ENCODE peak calls at places on chromosome 1, in eight cellular contexts. One of them, this sample, is unnamed.

GRCh38 chr1:118739421-118739930 is 248.7 kb downstream of the TBX15 start:
- DNase-seq in NCI-H2171: no peak
- DNase-seq in activated T-cell treated with anti-CD3 and anti-CD28 coated beads, Interleukin-2, amount 50 U/mL, for 72 hours: no peak
- DNase-seq in HS-5: no peak
- DNase-seq in Peyer's patch: no peak
- DNase-seq in NCI-H187: no peak
- DNase-seq in non-pigmented ciliary epithelial cell: no peak
- DNase-seq in neural crest cell: no peak
- DNase-seq in this sample: no peak

GRCh38 chr1:168437821-168438220 is 106.0 kb downstream of the XCL2 start:
- DNase-seq in neural crest cell: no peak
- DNase-seq in Peyer's patch: no peak
- DNase-seq in NCI-H2171: no peak
- DNase-seq in activated T-cell treated with anti-CD3 and anti-CD28 coated beads, Interleukin-2, amount 50 U/mL, for 72 hours: no peak
- DNase-seq in non-pigmented ciliary epithelial cell: no peak
- DNase-seq in NCI-H187: no peak
- DNase-seq in HS-5: no peak
- DNase-seq in this sample: no peak

GRCh38 chr1:24438423-24438901 is 22.9 kb downstream of the NIPAL3 start:
- DNase-seq in non-pigmented ciliary epithelial cell: no peak
- DNase-seq in NCI-H187: no peak
- DNase-seq in neural crest cell: no peak
- DNase-seq in Peyer's patch: no peak
- DNase-seq in NCI-H2171: peak
- DNase-seq in HS-5: no peak
- DNase-seq in activated T-cell treated with anti-CD3 and anti-CD28 coated beads, Interleukin-2, amount 50 U/mL, for 72 hours: no peak
- DNase-seq in this sample: no peak

GRCh38 chr1:244971524-244972216 is 107.3 kb upstream of the HNRNPU start:
- DNase-seq in NCI-H187: peak
- DNase-seq in activated T-cell treated with anti-CD3 and anti-CD28 coated beads, Interleukin-2, amount 50 U/mL, for 72 hours: no peak
- DNase-seq in Peyer's patch: no peak
- DNase-seq in NCI-H2171: no peak
- DNase-seq in HS-5: no peak
- DNase-seq in neural crest cell: no peak
- DNase-seq in non-pigmented ciliary epithelial cell: no peak
- DNase-seq in this sample: no peak

GRCh38 chr1:30754684-30755171 is 2.8 kb downstream of the LAPTM5 start:
- DNase-seq in Peyer's patch: peak
- DNase-seq in HS-5: no peak
- DNase-seq in neural crest cell: no peak
- DNase-seq in non-pigmented ciliary epithelial cell: no peak
- DNase-seq in NCI-H2171: no peak
- DNase-seq in activated T-cell treated with anti-CD3 and anti-CD28 coated beads, Interleukin-2, amount 50 U/mL, for 72 hours: peak
- DNase-seq in NCI-H187: no peak
- DNase-seq in this sample: no peak

GRCh38 chr1:7500381-7501258 is 270.5 kb upstream of the VAMP3 start:
- DNase-seq in NCI-H2171: no peak
- DNase-seq in neural crest cell: no peak
- DNase-seq in HS-5: no peak
- DNase-seq in Peyer's patch: no peak
- DNase-seq in activated T-cell treated with anti-CD3 and anti-CD28 coated beads, Interleukin-2, amount 50 U/mL, for 72 hours: no peak
- DNase-seq in NCI-H187: no peak
- DNase-seq in non-pigmented ciliary epithelial cell: no peak
- DNase-seq in this sample: no peak

GRCh38 chr1:41898191-41898713 is 20.5 kb downstream of the HIVEP3 start:
- DNase-seq in neural crest cell: no peak
- DNase-seq in activated T-cell treated with anti-CD3 and anti-CD28 coated beads, Interleukin-2, amount 50 U/mL, for 72 hours: peak
- DNase-seq in non-pigmented ciliary epithelial cell: no peak
- DNase-seq in Peyer's patch: peak
- DNase-seq in NCI-H187: no peak
- DNase-seq in HS-5: no peak
- DNase-seq in NCI-H2171: no peak
- DNase-seq in this sample: peak

GRCh38 chr1:151693057-151693651 is 23.4 kb downstream of the CELF3 start:
- DNase-seq in Peyer's patch: no peak
- DNase-seq in activated T-cell treated with anti-CD3 and anti-CD28 coated beads, Interleukin-2, amount 50 U/mL, for 72 hours: no peak
- DNase-seq in non-pigmented ciliary epithelial cell: no peak
- DNase-seq in NCI-H2171: peak
- DNase-seq in neural crest cell: no peak
- DNase-seq in HS-5: no peak
- DNase-seq in NCI-H187: peak
- DNase-seq in this sample: no peak

GRCh38 chr1:63651110-63651776 is 58.0 kb downstream of the PGM1 start:
- DNase-seq in NCI-H2171: no peak
- DNase-seq in neural crest cell: no peak
- DNase-seq in Peyer's patch: no peak
- DNase-seq in activated T-cell treated with anti-CD3 and anti-CD28 coated beads, Interleukin-2, amount 50 U/mL, for 72 hours: peak
- DNase-seq in non-pigmented ciliary epithelial cell: no peak
- DNase-seq in NCI-H187: no peak
- DNase-seq in HS-5: no peak
- DNase-seq in this sample: no peak

GRCh38 chr1:229365574-229365973 is 22.7 kb upstream of the CCSAP start:
- DNase-seq in NCI-H187: no peak
- DNase-seq in activated T-cell treated with anti-CD3 and anti-CD28 coated beads, Interleukin-2, amount 50 U/mL, for 72 hours: no peak
- DNase-seq in Peyer's patch: no peak
- DNase-seq in neural crest cell: no peak
- DNase-seq in NCI-H2171: no peak
- DNase-seq in non-pigmented ciliary epithelial cell: no peak
- DNase-seq in HS-5: no peak
- DNase-seq in this sample: no peak

GRCh38 chr1:162997499-162998285 is 71.5 kb upstream of the RGS4 start:
- DNase-seq in NCI-H187: no peak
- DNase-seq in non-pigmented ciliary epithelial cell: no peak
- DNase-seq in activated T-cell treated with anti-CD3 and anti-CD28 coated beads, Interleukin-2, amount 50 U/mL, for 72 hours: no peak
- DNase-seq in NCI-H2171: no peak
- DNase-seq in HS-5: no peak
- DNase-seq in Peyer's patch: no peak
- DNase-seq in neural crest cell: no peak
- DNase-seq in this sample: no peak

GRCh38 chr1:42943166-42943565 is 15.5 kb downstream of the SLC2A1 start:
- DNase-seq in activated T-cell treated with anti-CD3 and anti-CD28 coated beads, Interleukin-2, amount 50 U/mL, for 72 hours: no peak
- DNase-seq in HS-5: no peak
- DNase-seq in neural crest cell: no peak
- DNase-seq in non-pigmented ciliary epithelial cell: no peak
- DNase-seq in NCI-H187: no peak
- DNase-seq in Peyer's patch: peak
- DNase-seq in NCI-H2171: no peak
- DNase-seq in this sample: peak

GRCh38 chr1:222240536-222241181 is 307.2 kb downstream of the HHIPL2 start:
- DNase-seq in HS-5: no peak
- DNase-seq in Peyer's patch: no peak
- DNase-seq in NCI-H2171: peak
- DNase-seq in non-pigmented ciliary epithelial cell: peak
- DNase-seq in activated T-cell treated with anti-CD3 and anti-CD28 coated beads, Interleukin-2, amount 50 U/mL, for 72 hours: no peak
- DNase-seq in NCI-H187: no peak
- DNase-seq in neural crest cell: no peak
- DNase-seq in this sample: no peak

GRCh38 chr1:243233908-243234307 is 21.2 kb downstream of the CEP170 start:
- DNase-seq in HS-5: no peak
- DNase-seq in Peyer's patch: no peak
- DNase-seq in NCI-H187: no peak
- DNase-seq in activated T-cell treated with anti-CD3 and anti-CD28 coated beads, Interleukin-2, amount 50 U/mL, for 72 hours: no peak
- DNase-seq in NCI-H2171: no peak
- DNase-seq in non-pigmented ciliary epithelial cell: peak
- DNase-seq in neural crest cell: no peak
- DNase-seq in this sample: no peak

GRCh38 chr1:222918746-222919477 is 104.1 kb downstream of the DISP1 start:
- DNase-seq in HS-5: no peak
- DNase-seq in Peyer's patch: no peak
- DNase-seq in activated T-cell treated with anti-CD3 and anti-CD28 coated beads, Interleukin-2, amount 50 U/mL, for 72 hours: no peak
- DNase-seq in neural crest cell: no peak
- DNase-seq in NCI-H187: no peak
- DNase-seq in NCI-H2171: no peak
- DNase-seq in non-pigmented ciliary epithelial cell: no peak
- DNase-seq in this sample: no peak

GRCh38 chr1:20665736-20666135 is 4.6 kb upstream of the DDOST start:
- DNase-seq in NCI-H2171: no peak
- DNase-seq in activated T-cell treated with anti-CD3 and anti-CD28 coated beads, Interleukin-2, amount 50 U/mL, for 72 hours: no peak
- DNase-seq in Peyer's patch: no peak
- DNase-seq in NCI-H187: no peak
- DNase-seq in HS-5: no peak
- DNase-seq in neural crest cell: no peak
- DNase-seq in non-pigmented ciliary epithelial cell: no peak
- DNase-seq in this sample: no peak

GRCh38 chr1:155932487-155932886 is 1.7 kb downstream of the KHDC4 start:
- DNase-seq in NCI-H187: no peak
- DNase-seq in neural crest cell: no peak
- DNase-seq in HS-5: no peak
- DNase-seq in non-pigmented ciliary epithelial cell: no peak
- DNase-seq in Peyer's patch: peak
- DNase-seq in NCI-H2171: no peak
- DNase-seq in activated T-cell treated with anti-CD3 and anti-CD28 coated beads, Interleukin-2, amount 50 U/mL, for 72 hours: no peak
- DNase-seq in this sample: no peak

GRCh38 chr1:39720094-39720999 is 18.3 kb upstream of the PPIE start:
- DNase-seq in NCI-H187: no peak
- DNase-seq in non-pigmented ciliary epithelial cell: no peak
- DNase-seq in HS-5: peak
- DNase-seq in NCI-H2171: peak
- DNase-seq in Peyer's patch: no peak
- DNase-seq in activated T-cell treated with anti-CD3 and anti-CD28 coated beads, Interleukin-2, amount 50 U/mL, for 72 hours: no peak
- DNase-seq in neural crest cell: no peak
- DNase-seq in this sample: no peak

GRCh38 chr1:43968348-43968948 is 1.4 kb upstream of the DPH2 start:
- DNase-seq in non-pigmented ciliary epithelial cell: no peak
- DNase-seq in NCI-H187: no peak
- DNase-seq in HS-5: no peak
- DNase-seq in neural crest cell: peak
- DNase-seq in activated T-cell treated with anti-CD3 and anti-CD28 coated beads, Interleukin-2, amount 50 U/mL, for 72 hours: no peak
- DNase-seq in NCI-H2171: no peak
- DNase-seq in Peyer's patch: no peak
- DNase-seq in this sample: no peak

GRCh38 chr1:235999259-235999925 is 65.5 kb downstream of the NID1 start:
- DNase-seq in HS-5: peak
- DNase-seq in activated T-cell treated with anti-CD3 and anti-CD28 coated beads, Interleukin-2, amount 50 U/mL, for 72 hours: peak
- DNase-seq in NCI-H2171: no peak
- DNase-seq in Peyer's patch: no peak
- DNase-seq in non-pigmented ciliary epithelial cell: peak
- DNase-seq in neural crest cell: no peak
- DNase-seq in NCI-H187: no peak
- DNase-seq in this sample: no peak

GRCh38 chr1:210647406-210648333 is 319.0 kb downstream of the HHAT start:
- DNase-seq in HS-5: peak
- DNase-seq in neural crest cell: no peak
- DNase-seq in non-pigmented ciliary epithelial cell: peak
- DNase-seq in activated T-cell treated with anti-CD3 and anti-CD28 coated beads, Interleukin-2, amount 50 U/mL, for 72 hours: no peak
- DNase-seq in Peyer's patch: no peak
- DNase-seq in NCI-H2171: peak
- DNase-seq in NCI-H187: no peak
- DNase-seq in this sample: no peak

GRCh38 chr1:65471901-65472332 is 51.4 kb downstream of the LEPR start:
- DNase-seq in HS-5: no peak
- DNase-seq in neural crest cell: no peak
- DNase-seq in Peyer's patch: no peak
- DNase-seq in non-pigmented ciliary epithelial cell: no peak
- DNase-seq in NCI-H2171: peak
- DNase-seq in NCI-H187: no peak
- DNase-seq in activated T-cell treated with anti-CD3 and anti-CD28 coated beads, Interleukin-2, amount 50 U/mL, for 72 hours: no peak
- DNase-seq in this sample: no peak

GRCh38 chr1:204925701-204926100 is 55.0 kb downstream of the NFASC start:
- DNase-seq in Peyer's patch: no peak
- DNase-seq in NCI-H2171: no peak
- DNase-seq in NCI-H187: no peak
- DNase-seq in neural crest cell: no peak
- DNase-seq in non-pigmented ciliary epithelial cell: no peak
- DNase-seq in activated T-cell treated with anti-CD3 and anti-CD28 coated beads, Interleukin-2, amount 50 U/mL, for 72 hours: no peak
- DNase-seq in HS-5: no peak
- DNase-seq in this sample: no peak

GRCh38 chr1:16396591-16396990 is 29.5 kb downstream of the SZRD1 start:
- DNase-seq in non-pigmented ciliary epithelial cell: peak
- DNase-seq in HS-5: peak
- DNase-seq in NCI-H187: no peak
- DNase-seq in NCI-H2171: no peak
- DNase-seq in activated T-cell treated with anti-CD3 and anti-CD28 coated beads, Interleukin-2, amount 50 U/mL, for 72 hours: no peak
- DNase-seq in neural crest cell: no peak
- DNase-seq in Peyer's patch: no peak
- DNase-seq in this sample: no peak

GRCh38 chr1:59574085-59574484 is 240.7 kb upstream of the HOOK1 start:
- DNase-seq in activated T-cell treated with anti-CD3 and anti-CD28 coated beads, Interleukin-2, amount 50 U/mL, for 72 hours: no peak
- DNase-seq in NCI-H2171: peak
- DNase-seq in HS-5: peak
- DNase-seq in neural crest cell: no peak
- DNase-seq in NCI-H187: no peak
- DNase-seq in Peyer's patch: no peak
- DNase-seq in non-pigmented ciliary epithelial cell: no peak
- DNase-seq in this sample: no peak

GRCh38 chr1:19620786-19621185 is 23.3 kb upstream of the NBL1 start:
- DNase-seq in Peyer's patch: no peak
- DNase-seq in non-pigmented ciliary epithelial cell: no peak
- DNase-seq in neural crest cell: no peak
- DNase-seq in activated T-cell treated with anti-CD3 and anti-CD28 coated beads, Interleukin-2, amount 50 U/mL, for 72 hours: no peak
- DNase-seq in NCI-H187: no peak
- DNase-seq in HS-5: no peak
- DNase-seq in NCI-H2171: no peak
- DNase-seq in this sample: no peak

GRCh38 chr1:13829152-13829769 is 129.3 kb downstream of the PRDM2 start:
- DNase-seq in neural crest cell: no peak
- DNase-seq in HS-5: no peak
- DNase-seq in NCI-H187: no peak
- DNase-seq in activated T-cell treated with anti-CD3 and anti-CD28 coated beads, Interleukin-2, amount 50 U/mL, for 72 hours: no peak
- DNase-seq in non-pigmented ciliary epithelial cell: no peak
- DNase-seq in Peyer's patch: peak
- DNase-seq in NCI-H2171: no peak
- DNase-seq in this sample: peak

GRCh38 chr1:213988639-213989070 is 882 bp downstream of the PROX1 start:
- DNase-seq in non-pigmented ciliary epithelial cell: no peak
- DNase-seq in HS-5: no peak
- DNase-seq in neural crest cell: no peak
- DNase-seq in NCI-H2171: no peak
- DNase-seq in NCI-H187: peak
- DNase-seq in activated T-cell treated with anti-CD3 and anti-CD28 coated beads, Interleukin-2, amount 50 U/mL, for 72 hours: no peak
- DNase-seq in Peyer's patch: no peak
- DNase-seq in this sample: no peak

GRCh38 chr1:115493834-115494233 is 147.9 kb upstream of the VANGL1 start:
- DNase-seq in NCI-H187: no peak
- DNase-seq in HS-5: no peak
- DNase-seq in activated T-cell treated with anti-CD3 and anti-CD28 coated beads, Interleukin-2, amount 50 U/mL, for 72 hours: no peak
- DNase-seq in neural crest cell: no peak
- DNase-seq in non-pigmented ciliary epithelial cell: no peak
- DNase-seq in Peyer's patch: no peak
- DNase-seq in NCI-H2171: no peak
- DNase-seq in this sample: no peak

GRCh38 chr1:3129133-3129490 is 60.1 kb downstream of the PRDM16 start:
- DNase-seq in HS-5: no peak
- DNase-seq in NCI-H2171: no peak
- DNase-seq in NCI-H187: no peak
- DNase-seq in neural crest cell: no peak
- DNase-seq in activated T-cell treated with anti-CD3 and anti-CD28 coated beads, Interleukin-2, amount 50 U/mL, for 72 hours: no peak
- DNase-seq in Peyer's patch: no peak
- DNase-seq in non-pigmented ciliary epithelial cell: no peak
- DNase-seq in this sample: no peak

GRCh38 chr1:156356875-156357534 is 12.0 kb upstream of the RHBG start:
- DNase-seq in HS-5: no peak
- DNase-seq in NCI-H2171: peak
- DNase-seq in non-pigmented ciliary epithelial cell: no peak
- DNase-seq in NCI-H187: peak
- DNase-seq in activated T-cell treated with anti-CD3 and anti-CD28 coated beads, Interleukin-2, amount 50 U/mL, for 72 hours: peak
- DNase-seq in neural crest cell: peak
- DNase-seq in Peyer's patch: peak
- DNase-seq in this sample: peak

GRCh38 chr1:229370601-229371021 is 27.8 kb upstream of the CCSAP start:
- DNase-seq in neural crest cell: no peak
- DNase-seq in NCI-H187: no peak
- DNase-seq in activated T-cell treated with anti-CD3 and anti-CD28 coated beads, Interleukin-2, amount 50 U/mL, for 72 hours: no peak
- DNase-seq in Peyer's patch: no peak
- DNase-seq in NCI-H2171: peak
- DNase-seq in non-pigmented ciliary epithelial cell: no peak
- DNase-seq in HS-5: no peak
- DNase-seq in this sample: no peak

GRCh38 chr1:81377406-81377805 is 423.3 kb upstream of the ADGRL2 start:
- DNase-seq in NCI-H2171: no peak
- DNase-seq in HS-5: no peak
- DNase-seq in Peyer's patch: no peak
- DNase-seq in neural crest cell: no peak
- DNase-seq in non-pigmented ciliary epithelial cell: no peak
- DNase-seq in NCI-H187: no peak
- DNase-seq in activated T-cell treated with anti-CD3 and anti-CD28 coated beads, Interleukin-2, amount 50 U/mL, for 72 hours: no peak
- DNase-seq in this sample: no peak

GRCh38 chr1:116374340-116375164 is 1.5 kb downstream of the ATP1A1 start:
- DNase-seq in Peyer's patch: peak
- DNase-seq in NCI-H2171: no peak
- DNase-seq in neural crest cell: no peak
- DNase-seq in activated T-cell treated with anti-CD3 and anti-CD28 coated beads, Interleukin-2, amount 50 U/mL, for 72 hours: peak
- DNase-seq in NCI-H187: no peak
- DNase-seq in HS-5: no peak
- DNase-seq in non-pigmented ciliary epithelial cell: no peak
- DNase-seq in this sample: peak